ENCODE peak calls at places on chromosomes 11 and 22, in seven cellular contexts. One of them, this sample, is unnamed.

GRCh38 chr22:39598017-39598965 is 27.7 kb downstream of the CACNA1I start:
- DNase-seq in SW480: peak
- DNase-seq in heart right ventricle: peak
- DNase-seq in activated CD4-positive, CD25-positive, alpha-beta regulatory T cell: peak
- DNase-seq in endodermal cell: peak
- DNase-seq in stimulated activated CD8-positive, alpha-beta memory T cell treated with anti-CD3 and anti-CD28 coated beads, Interleukin-15, amount 100 ng/mL, for 24 hours: peak
- DNase-seq in GM10248: peak
- DNase-seq in this sample: no peak

GRCh38 chr11:46827995-46828394 is 18.1 kb downstream of the CKAP5 start:
- DNase-seq in endodermal cell: no peak
- DNase-seq in activated CD4-positive, CD25-positive, alpha-beta regulatory T cell: no peak
- DNase-seq in GM10248: no peak
- DNase-seq in stimulated activated CD8-positive, alpha-beta memory T cell treated with anti-CD3 and anti-CD28 coated beads, Interleukin-15, amount 100 ng/mL, for 24 hours: no peak
- DNase-seq in heart right ventricle: no peak
- DNase-seq in SW480: no peak
- DNase-seq in this sample: no peak

GRCh38 chr11:8870461-8871282 is 40.3 kb upstream of the AKIP1 start:
- DNase-seq in activated CD4-positive, CD25-positive, alpha-beta regulatory T cell: no peak
- DNase-seq in heart right ventricle: peak
- DNase-seq in stimulated activated CD8-positive, alpha-beta memory T cell treated with anti-CD3 and anti-CD28 coated beads, Interleukin-15, amount 100 ng/mL, for 24 hours: no peak
- DNase-seq in SW480: peak
- DNase-seq in GM10248: peak
- DNase-seq in endodermal cell: peak
- DNase-seq in this sample: no peak

GRCh38 chr11:120185678-120186407 is 25.0 kb upstream of the OAF start:
- DNase-seq in GM10248: no peak
- DNase-seq in endodermal cell: peak
- DNase-seq in heart right ventricle: no peak
- DNase-seq in stimulated activated CD8-positive, alpha-beta memory T cell treated with anti-CD3 and anti-CD28 coated beads, Interleukin-15, amount 100 ng/mL, for 24 hours: no peak
- DNase-seq in SW480: no peak
- DNase-seq in activated CD4-positive, CD25-positive, alpha-beta regulatory T cell: no peak
- DNase-seq in this sample: no peak

GRCh38 chr11:2539761-2540520 is 95.1 kb downstream of the KCNQ1 start:
- DNase-seq in activated CD4-positive, CD25-positive, alpha-beta regulatory T cell: no peak
- DNase-seq in stimulated activated CD8-positive, alpha-beta memory T cell treated with anti-CD3 and anti-CD28 coated beads, Interleukin-15, amount 100 ng/mL, for 24 hours: no peak
- DNase-seq in heart right ventricle: peak
- DNase-seq in GM10248: no peak
- DNase-seq in endodermal cell: peak
- DNase-seq in SW480: no peak
- DNase-seq in this sample: no peak

GRCh38 chr11:975824-976223 is 50.2 kb downstream of the AP2A2 start:
- DNase-seq in GM10248: no peak
- DNase-seq in endodermal cell: peak
- DNase-seq in SW480: peak
- DNase-seq in activated CD4-positive, CD25-positive, alpha-beta regulatory T cell: no peak
- DNase-seq in stimulated activated CD8-positive, alpha-beta memory T cell treated with anti-CD3 and anti-CD28 coated beads, Interleukin-15, amount 100 ng/mL, for 24 hours: no peak
- DNase-seq in heart right ventricle: no peak
- DNase-seq in this sample: no peak

GRCh38 chr11:10072142-10072541 is 221.9 kb downstream of the SBF2 start:
- DNase-seq in SW480: no peak
- DNase-seq in activated CD4-positive, CD25-positive, alpha-beta regulatory T cell: no peak
- DNase-seq in endodermal cell: no peak
- DNase-seq in stimulated activated CD8-positive, alpha-beta memory T cell treated with anti-CD3 and anti-CD28 coated beads, Interleukin-15, amount 100 ng/mL, for 24 hours: no peak
- DNase-seq in GM10248: no peak
- DNase-seq in heart right ventricle: no peak
- DNase-seq in this sample: no peak

GRCh38 chr11:125062931-125063428 is at the start of gene SLC37A2:
- DNase-seq in SW480: peak
- DNase-seq in activated CD4-positive, CD25-positive, alpha-beta regulatory T cell: no peak
- DNase-seq in stimulated activated CD8-positive, alpha-beta memory T cell treated with anti-CD3 and anti-CD28 coated beads, Interleukin-15, amount 100 ng/mL, for 24 hours: no peak
- DNase-seq in GM10248: peak
- DNase-seq in endodermal cell: peak
- DNase-seq in heart right ventricle: peak
- DNase-seq in this sample: peak

GRCh38 chr11:35927730-35928129 is 16.1 kb upstream of the LDLRAD3 start:
- DNase-seq in activated CD4-positive, CD25-positive, alpha-beta regulatory T cell: no peak
- DNase-seq in endodermal cell: peak
- DNase-seq in SW480: peak
- DNase-seq in stimulated activated CD8-positive, alpha-beta memory T cell treated with anti-CD3 and anti-CD28 coated beads, Interleukin-15, amount 100 ng/mL, for 24 hours: no peak
- DNase-seq in GM10248: no peak
- DNase-seq in heart right ventricle: no peak
- DNase-seq in this sample: peak

GRCh38 chr11:1448166-1448825 is 38.3 kb downstream of the MOB2 start:
- DNase-seq in GM10248: no peak
- DNase-seq in endodermal cell: no peak
- DNase-seq in SW480: no peak
- DNase-seq in heart right ventricle: no peak
- DNase-seq in activated CD4-positive, CD25-positive, alpha-beta regulatory T cell: no peak
- DNase-seq in stimulated activated CD8-positive, alpha-beta memory T cell treated with anti-CD3 and anti-CD28 coated beads, Interleukin-15, amount 100 ng/mL, for 24 hours: no peak
- DNase-seq in this sample: no peak

GRCh38 chr11:1502168-1502955 is 15.8 kb upstream of the MOB2 start:
- DNase-seq in heart right ventricle: no peak
- DNase-seq in SW480: no peak
- DNase-seq in endodermal cell: no peak
- DNase-seq in activated CD4-positive, CD25-positive, alpha-beta regulatory T cell: no peak
- DNase-seq in GM10248: no peak
- DNase-seq in stimulated activated CD8-positive, alpha-beta memory T cell treated with anti-CD3 and anti-CD28 coated beads, Interleukin-15, amount 100 ng/mL, for 24 hours: no peak
- DNase-seq in this sample: no peak

GRCh38 chr11:83801799-83802198 is 515.6 kb upstream of the CCDC90B start:
- DNase-seq in heart right ventricle: no peak
- DNase-seq in stimulated activated CD8-positive, alpha-beta memory T cell treated with anti-CD3 and anti-CD28 coated beads, Interleukin-15, amount 100 ng/mL, for 24 hours: no peak
- DNase-seq in activated CD4-positive, CD25-positive, alpha-beta regulatory T cell: no peak
- DNase-seq in GM10248: no peak
- DNase-seq in endodermal cell: no peak
- DNase-seq in SW480: no peak
- DNase-seq in this sample: no peak

GRCh38 chr22:27747396-27748256 is 53.9 kb downstream of the MN1 start:
- DNase-seq in SW480: no peak
- DNase-seq in endodermal cell: no peak
- DNase-seq in heart right ventricle: no peak
- DNase-seq in activated CD4-positive, CD25-positive, alpha-beta regulatory T cell: no peak
- DNase-seq in stimulated activated CD8-positive, alpha-beta memory T cell treated with anti-CD3 and anti-CD28 coated beads, Interleukin-15, amount 100 ng/mL, for 24 hours: no peak
- DNase-seq in GM10248: no peak
- DNase-seq in this sample: no peak

GRCh38 chr11:69480547-69481392 is 693 bp upstream of the LINC01488 start:
- DNase-seq in GM10248: no peak
- DNase-seq in stimulated activated CD8-positive, alpha-beta memory T cell treated with anti-CD3 and anti-CD28 coated beads, Interleukin-15, amount 100 ng/mL, for 24 hours: no peak
- DNase-seq in SW480: no peak
- DNase-seq in heart right ventricle: peak
- DNase-seq in activated CD4-positive, CD25-positive, alpha-beta regulatory T cell: no peak
- DNase-seq in endodermal cell: no peak
- DNase-seq in this sample: no peak

GRCh38 chr11:105344938-105345337 is 205.4 kb upstream of the CARD18 start:
- DNase-seq in endodermal cell: no peak
- DNase-seq in heart right ventricle: no peak
- DNase-seq in activated CD4-positive, CD25-positive, alpha-beta regulatory T cell: no peak
- DNase-seq in stimulated activated CD8-positive, alpha-beta memory T cell treated with anti-CD3 and anti-CD28 coated beads, Interleukin-15, amount 100 ng/mL, for 24 hours: no peak
- DNase-seq in SW480: no peak
- DNase-seq in GM10248: no peak
- DNase-seq in this sample: no peak

GRCh38 chr22:35458547-35459422 is 58.8 kb downstream of the MCM5 start:
- DNase-seq in GM10248: no peak
- DNase-seq in heart right ventricle: no peak
- DNase-seq in SW480: no peak
- DNase-seq in stimulated activated CD8-positive, alpha-beta memory T cell treated with anti-CD3 and anti-CD28 coated beads, Interleukin-15, amount 100 ng/mL, for 24 hours: no peak
- DNase-seq in activated CD4-positive, CD25-positive, alpha-beta regulatory T cell: no peak
- DNase-seq in endodermal cell: peak
- DNase-seq in this sample: no peak

This sample was measured in retinal pigment epithelial cell.